ENCODE peak calls at places on chromosomes 11 and 22, in eight cellular contexts. X is coronary artery, S is WTC11, C is nephron progenitor cell, O is IMR-90, A is left ventricle myocardium inferior, N is cardiac muscle cell, J is PC-9. G is an unnamed sample.

GRCh38 chr22:47310601-47311000 is 548.2 kb downstream of the TBC1D22A start:
- DNase-seq in N (no peak), S (no peak), X (no peak), A (no peak), J (peak; percentile 42), C (no peak), O (peak; percentile 31), G (no peak)

GRCh38 chr11:65432686-65433582 is 10.3 kb downstream of the NEAT1 start:
- DNase-seq in X (no peak), O (peak; percentile 54), S (no peak), A (no peak), C (no peak), J (no peak), N (peak; percentile 64), G (no peak)

GRCh38 chr22:49925525-49926128 is 7.2 kb downstream of the CRELD2 start:
- DNase-seq in O (no peak), X (no peak), C (no peak), A (no peak), S (no peak), N (no peak), J (no peak), G (no peak)

GRCh38 chr11:116162541-116163230 is 610.1 kb downstream of the BUD13 start:
- DNase-seq in J (no peak), S (peak; percentile 52), X (peak; percentile 47), O (no peak), A (no peak), N (no peak), C (peak; percentile 68), G (peak; percentile 53)

GRCh38 chr11:69509381-69509780 is 27.9 kb downstream of the LINC01488 start:
- DNase-seq in J (no peak), S (no peak), O (no peak), N (no peak), C (no peak), A (peak; percentile 4), X (no peak), G (no peak)

GRCh38 chr11:119300198-119300964 is 16.5 kb downstream of the MCAM start:
- DNase-seq in J (no peak), C (no peak), N (no peak), O (no peak), S (no peak), X (peak; percentile 35), A (no peak), G (no peak)

GRCh38 chr11:27839226-27839913 is 139.1 kb upstream of the BDNF start:
- DNase-seq in O (peak; percentile 19), C (no peak), X (no peak), N (peak; percentile 56), S (no peak), J (no peak), A (no peak), G (no peak)

GRCh38 chr11:133531450-133531849 is 851 bp downstream of the OPCML start:
- DNase-seq in A (no peak), O (no peak), X (no peak), C (no peak), N (no peak), S (no peak), J (no peak), G (no peak)

GRCh38 chr11:23590909-23591308 is 730.6 kb upstream of the CCDC179 start:
- DNase-seq in X (no peak), A (no peak), S (no peak), N (no peak), O (no peak), C (no peak), J (no peak), G (no peak)

GRCh38 chr11:20024172-20024935 is 135.9 kb downstream of the DBX1 start:
- DNase-seq in C (no peak), X (no peak), A (no peak), O (no peak), J (no peak), N (no peak), S (no peak), G (no peak)

GRCh38 chr22:43144949-43145348 is 1.8 kb upstream of the MCAT start:
- DNase-seq in A (no peak), J (peak; percentile 69), S (no peak), X (no peak), C (no peak), O (no peak), N (no peak), G (no peak)

GRCh38 chr11:62599909-62600308 is 1.8 kb downstream of the MTA2 start:
- DNase-seq in A (no peak), X (no peak), C (no peak), O (no peak), S (no peak), J (no peak), N (no peak), G (no peak)

GRCh38 chr11:114928260-114928870 is 250.0 kb downstream of the NXPE2 start:
- DNase-seq in A (no peak), X (no peak), O (no peak), J (no peak), C (no peak), N (no peak), S (no peak), G (no peak)

GRCh38 chr22:46590334-46590733 is 29.9 kb upstream of the GRAMD4 start:
- DNase-seq in C (no peak), A (peak; percentile 79), S (peak; percentile 10), J (no peak), O (no peak), X (no peak), N (no peak), G (no peak)

GRCh38 chr11:133956650-133957633 is at the start of gene IGSF9B:
- DNase-seq in X (peak; percentile 87), A (peak; percentile 88), J (no peak), C (peak; percentile 91), O (peak; percentile 45), S (peak; percentile 91), N (peak; percentile 82), G (peak; percentile 77)

GRCh38 chr11:91265946-91266345 is 958.7 kb upstream of the FAT3 start:
- DNase-seq in A (no peak), C (no peak), N (no peak), S (no peak), X (no peak), O (no peak), J (no peak), G (no peak)

GRCh38 chr22:35045451-35045850 is 20.5 kb upstream of the ISX start:
- DNase-seq in A (no peak), N (no peak), X (no peak), S (no peak), O (no peak), J (no peak), C (no peak), G (no peak)

DNA sequence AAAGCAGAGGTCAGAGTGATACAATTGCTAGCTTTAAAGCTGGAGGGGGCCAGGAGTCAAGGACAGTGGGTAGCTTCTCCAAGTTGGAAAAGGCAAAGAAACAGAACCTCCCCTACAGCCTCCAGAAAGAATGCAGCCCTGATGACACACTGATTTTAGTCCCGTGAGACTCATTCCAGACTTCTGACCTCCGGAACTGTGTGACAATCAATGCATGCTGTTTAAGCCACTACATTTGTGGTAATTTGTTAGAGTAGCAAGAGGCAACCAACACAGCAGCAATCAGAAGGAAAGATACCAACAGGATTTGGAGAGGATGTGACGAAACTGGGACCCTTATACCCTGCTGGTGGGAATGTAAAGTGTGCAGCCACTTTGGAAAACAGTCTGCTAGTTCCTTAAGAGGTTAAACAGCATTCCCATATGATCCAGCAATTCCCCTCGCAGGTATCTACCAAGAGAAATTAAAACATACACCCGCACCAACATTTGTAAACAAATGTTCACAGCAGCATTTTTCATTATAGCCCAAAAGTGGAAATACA is 66.7 kb downstream of the DSCAML1 start:
- DNase-seq in A (no peak), O (no peak), X (no peak), C (no peak), J (no peak), S (no peak), N (no peak), G (no peak)
- TF ChIP-seq CTCF in A (no peak), O (no peak), X (no peak), C (no peak), J (no peak), S (no peak), N (peak; percentile 3), G (no peak)

GRCh38 chr22:36928181-36928580 is 14.8 kb downstream of the CSF2RB start:
- DNase-seq in S (no peak), O (no peak), C (peak; percentile 37), N (no peak), A (no peak), J (no peak), X (no peak), G (no peak)

GRCh38 chr22:36929621-36930020 is 16.2 kb downstream of the CSF2RB start:
- DNase-seq in A (no peak), S (no peak), C (no peak), X (no peak), O (no peak), J (no peak), N (no peak), G (no peak)

GRCh38 chr22:36927671-36928070 is 14.2 kb downstream of the CSF2RB start:
- DNase-seq in S (no peak), X (no peak), A (no peak), J (no peak), O (no peak), N (no peak), C (no peak), G (no peak)

GRCh38 chr22:36930041-36930935 is 16.9 kb downstream of the CSF2RB start:
- DNase-seq in C (peak; percentile 55), A (no peak), O (no peak), N (no peak), J (no peak), X (no peak), S (no peak), G (no peak)

GRCh38 chr22:36928826-36929535 is 15.6 kb downstream of the CSF2RB start:
- DNase-seq in C (no peak), S (no peak), J (no peak), O (no peak), A (no peak), N (no peak), X (no peak), G (no peak)
- TF ChIP-seq CTCF in C (no peak), S (no peak), J (no peak), O (no peak), A (no peak), N (no peak), X (no peak), G (no peak)

DNA sequence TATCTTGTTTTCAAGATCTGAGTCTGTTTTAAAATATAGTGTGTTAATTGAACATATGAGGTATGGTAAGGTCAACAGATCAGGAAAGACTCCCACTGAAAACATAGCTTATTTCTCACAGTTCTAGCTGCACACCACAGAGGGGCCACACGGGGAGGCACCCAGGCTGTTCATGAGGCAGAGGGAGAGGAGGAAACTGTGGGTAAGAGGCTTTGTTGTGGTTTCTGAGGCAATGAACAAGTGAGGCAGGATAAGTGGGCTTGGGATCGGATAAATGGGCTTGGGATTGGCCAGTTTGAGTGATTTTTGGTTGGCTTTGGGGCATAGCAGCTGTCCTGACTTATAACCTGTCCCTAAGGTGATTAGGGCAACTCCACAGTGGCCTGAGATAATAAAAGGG is 242.1 kb downstream of the LUZP2 start:
- DNase-seq in C (no peak), S (no peak), X (no peak), O (no peak), J (no peak), N (no peak), A (no peak), G (no peak)
- TF ChIP-seq CTCF in C (no peak), S (no peak), X (no peak), O (no peak), J (no peak), N (no peak), A (no peak), G (no peak)

DNA sequence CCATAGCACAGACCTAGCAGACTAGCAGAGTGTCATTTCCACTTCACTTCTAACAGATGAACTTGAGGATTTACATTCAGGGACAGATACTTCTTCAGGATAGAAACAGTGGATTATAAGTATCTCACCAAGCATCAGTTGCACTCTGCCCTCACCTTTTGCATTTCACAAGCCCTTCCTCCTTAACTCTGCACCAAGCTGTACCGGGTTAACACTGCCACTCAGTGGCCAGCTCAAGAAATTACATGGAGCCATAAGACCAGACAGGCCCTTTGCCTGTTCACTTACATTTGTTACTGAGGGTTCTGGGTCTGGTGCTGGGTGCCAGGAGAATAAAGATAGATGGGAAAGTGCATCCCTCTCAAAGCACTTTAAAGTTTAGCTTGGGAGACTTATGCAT is 309.8 kb downstream of the SHANK2 start:
- DNase-seq in C (peak; percentile 25), J (no peak), S (peak; percentile 29), O (no peak), X (no peak), A (no peak), N (no peak), G (peak; percentile 14)
- TF ChIP-seq CTCF in C (no peak), J (peak; percentile 71), S (peak; percentile 56), O (no peak), X (no peak), A (peak; percentile 14), N (peak; percentile 12), G (peak; percentile 57)